ENCODE peak calls at places on chromosomes 6 and 20, in nine cellular contexts. One of them, this sample, is unnamed.

GRCh38 chr6:2127484-2127911 is 117.9 kb downstream of the GMDS start:
- DNase-seq in NCI-H524: no peak
- DNase-seq in left ventricle myocardium superior: peak
- DNase-seq in D341Med: no peak
- DNase-seq in C1 segment of cervical spinal cord: no peak
- DNase-seq in effector memory CD8-positive, alpha-beta T cell: no peak
- DNase-seq in activated T-cell treated with anti-CD3 and anti-CD28 coated beads for 1 hour: no peak
- DNase-seq in ACHN: no peak
- DNase-seq in tibial artery: peak
- DNase-seq in this sample: no peak

GRCh38 chr6:123742626-123743025 is 61.0 kb upstream of the NKAIN2 start:
- DNase-seq in C1 segment of cervical spinal cord: no peak
- DNase-seq in effector memory CD8-positive, alpha-beta T cell: no peak
- DNase-seq in activated T-cell treated with anti-CD3 and anti-CD28 coated beads for 1 hour: no peak
- DNase-seq in D341Med: no peak
- DNase-seq in NCI-H524: no peak
- DNase-seq in left ventricle myocardium superior: no peak
- DNase-seq in tibial artery: no peak
- DNase-seq in ACHN: no peak
- DNase-seq in this sample: no peak

GRCh38 chr6:165876568-165876967 is 213.5 kb upstream of the PDE10A start:
- DNase-seq in left ventricle myocardium superior: peak
- DNase-seq in ACHN: no peak
- DNase-seq in activated T-cell treated with anti-CD3 and anti-CD28 coated beads for 1 hour: no peak
- DNase-seq in tibial artery: peak
- DNase-seq in C1 segment of cervical spinal cord: no peak
- DNase-seq in effector memory CD8-positive, alpha-beta T cell: no peak
- DNase-seq in NCI-H524: no peak
- DNase-seq in D341Med: no peak
- DNase-seq in this sample: no peak

GRCh38 chr6:49454787-49455709 is 8.0 kb downstream of the MMUT start:
- DNase-seq in C1 segment of cervical spinal cord: no peak
- DNase-seq in tibial artery: no peak
- DNase-seq in activated T-cell treated with anti-CD3 and anti-CD28 coated beads for 1 hour: no peak
- DNase-seq in left ventricle myocardium superior: no peak
- DNase-seq in effector memory CD8-positive, alpha-beta T cell: no peak
- DNase-seq in D341Med: no peak
- DNase-seq in ACHN: no peak
- DNase-seq in NCI-H524: no peak
- DNase-seq in this sample: no peak

GRCh38 chr6:72621243-72622093 is at the start of gene KCNQ5:
- DNase-seq in tibial artery: no peak
- DNase-seq in effector memory CD8-positive, alpha-beta T cell: no peak
- DNase-seq in NCI-H524: no peak
- DNase-seq in C1 segment of cervical spinal cord: no peak
- DNase-seq in activated T-cell treated with anti-CD3 and anti-CD28 coated beads for 1 hour: peak
- DNase-seq in ACHN: peak
- DNase-seq in D341Med: peak
- DNase-seq in left ventricle myocardium superior: no peak
- DNase-seq in this sample: no peak

GRCh38 chr6:136862662-136863061 is 40.3 kb downstream of the PEX7 start:
- DNase-seq in left ventricle myocardium superior: no peak
- DNase-seq in C1 segment of cervical spinal cord: no peak
- DNase-seq in NCI-H524: no peak
- DNase-seq in activated T-cell treated with anti-CD3 and anti-CD28 coated beads for 1 hour: no peak
- DNase-seq in effector memory CD8-positive, alpha-beta T cell: no peak
- DNase-seq in ACHN: no peak
- DNase-seq in tibial artery: no peak
- DNase-seq in D341Med: no peak
- DNase-seq in this sample: no peak

GRCh38 chr20:33653218-33653899 is 8.8 kb upstream of the C20orf144 start:
- DNase-seq in NCI-H524: peak
- DNase-seq in ACHN: peak
- DNase-seq in activated T-cell treated with anti-CD3 and anti-CD28 coated beads for 1 hour: no peak
- DNase-seq in left ventricle myocardium superior: peak
- DNase-seq in tibial artery: no peak
- DNase-seq in C1 segment of cervical spinal cord: no peak
- DNase-seq in effector memory CD8-positive, alpha-beta T cell: peak
- DNase-seq in D341Med: peak
- DNase-seq in this sample: peak

GRCh38 chr6:19415605-19416326 is 421.4 kb upstream of the ID4 start:
- DNase-seq in activated T-cell treated with anti-CD3 and anti-CD28 coated beads for 1 hour: no peak
- DNase-seq in C1 segment of cervical spinal cord: no peak
- DNase-seq in left ventricle myocardium superior: no peak
- DNase-seq in effector memory CD8-positive, alpha-beta T cell: no peak
- DNase-seq in NCI-H524: no peak
- DNase-seq in D341Med: no peak
- DNase-seq in tibial artery: no peak
- DNase-seq in ACHN: no peak
- DNase-seq in this sample: no peak

GRCh38 chr6:149701699-149702098 is 16.2 kb downstream of the LATS1 start:
- DNase-seq in effector memory CD8-positive, alpha-beta T cell: no peak
- DNase-seq in C1 segment of cervical spinal cord: no peak
- DNase-seq in ACHN: no peak
- DNase-seq in activated T-cell treated with anti-CD3 and anti-CD28 coated beads for 1 hour: no peak
- DNase-seq in left ventricle myocardium superior: no peak
- DNase-seq in tibial artery: no peak
- DNase-seq in D341Med: no peak
- DNase-seq in NCI-H524: peak
- DNase-seq in this sample: no peak

GRCh38 chr6:40950986-40951730 is 87.9 kb downstream of the UNC5CL start:
- DNase-seq in effector memory CD8-positive, alpha-beta T cell: no peak
- DNase-seq in left ventricle myocardium superior: no peak
- DNase-seq in NCI-H524: no peak
- DNase-seq in activated T-cell treated with anti-CD3 and anti-CD28 coated beads for 1 hour: no peak
- DNase-seq in ACHN: peak
- DNase-seq in tibial artery: no peak
- DNase-seq in D341Med: no peak
- DNase-seq in C1 segment of cervical spinal cord: no peak
- DNase-seq in this sample: no peak

GRCh38 chr6:128370072-128370471 is 150.3 kb downstream of the PTPRK start:
- DNase-seq in tibial artery: no peak
- DNase-seq in activated T-cell treated with anti-CD3 and anti-CD28 coated beads for 1 hour: no peak
- DNase-seq in NCI-H524: no peak
- DNase-seq in D341Med: no peak
- DNase-seq in left ventricle myocardium superior: no peak
- DNase-seq in C1 segment of cervical spinal cord: no peak
- DNase-seq in ACHN: no peak
- DNase-seq in effector memory CD8-positive, alpha-beta T cell: no peak
- DNase-seq in this sample: no peak

GRCh38 chr6:31582230-31582601 is at the start of gene LTB:
- DNase-seq in tibial artery: no peak
- DNase-seq in D341Med: no peak
- DNase-seq in NCI-H524: no peak
- DNase-seq in effector memory CD8-positive, alpha-beta T cell: no peak
- DNase-seq in ACHN: no peak
- DNase-seq in C1 segment of cervical spinal cord: no peak
- DNase-seq in left ventricle myocardium superior: no peak
- DNase-seq in activated T-cell treated with anti-CD3 and anti-CD28 coated beads for 1 hour: peak
- DNase-seq in this sample: peak

GRCh38 chr6:166005846-166006592 is 161.6 kb downstream of the TBXT start:
- DNase-seq in effector memory CD8-positive, alpha-beta T cell: no peak
- DNase-seq in activated T-cell treated with anti-CD3 and anti-CD28 coated beads for 1 hour: no peak
- DNase-seq in D341Med: no peak
- DNase-seq in C1 segment of cervical spinal cord: no peak
- DNase-seq in tibial artery: no peak
- DNase-seq in left ventricle myocardium superior: peak
- DNase-seq in ACHN: peak
- DNase-seq in NCI-H524: no peak
- DNase-seq in this sample: peak

GRCh38 chr6:7058250-7058923 is 49.4 kb upstream of the RREB1 start:
- DNase-seq in tibial artery: no peak
- DNase-seq in ACHN: peak
- DNase-seq in D341Med: no peak
- DNase-seq in effector memory CD8-positive, alpha-beta T cell: no peak
- DNase-seq in left ventricle myocardium superior: no peak
- DNase-seq in C1 segment of cervical spinal cord: no peak
- DNase-seq in activated T-cell treated with anti-CD3 and anti-CD28 coated beads for 1 hour: no peak
- DNase-seq in NCI-H524: no peak
- DNase-seq in this sample: peak

GRCh38 chr20:21936720-21937380 is 231.4 kb downstream of the PAX1 start:
- DNase-seq in tibial artery: no peak
- DNase-seq in C1 segment of cervical spinal cord: no peak
- DNase-seq in left ventricle myocardium superior: no peak
- DNase-seq in effector memory CD8-positive, alpha-beta T cell: no peak
- DNase-seq in activated T-cell treated with anti-CD3 and anti-CD28 coated beads for 1 hour: no peak
- DNase-seq in NCI-H524: no peak
- DNase-seq in D341Med: no peak
- DNase-seq in ACHN: no peak
- DNase-seq in this sample: no peak

GRCh38 chr6:31579546-31580445 is 2.4 kb downstream of the LTB start:
- DNase-seq in D341Med: no peak
- DNase-seq in left ventricle myocardium superior: no peak
- DNase-seq in C1 segment of cervical spinal cord: no peak
- DNase-seq in effector memory CD8-positive, alpha-beta T cell: no peak
- DNase-seq in activated T-cell treated with anti-CD3 and anti-CD28 coated beads for 1 hour: peak
- DNase-seq in ACHN: no peak
- DNase-seq in NCI-H524: no peak
- DNase-seq in tibial artery: no peak
- DNase-seq in this sample: no peak

GRCh38 chr20:63252157-63252780 is 2.0 kb downstream of the NKAIN4 start:
- DNase-seq in activated T-cell treated with anti-CD3 and anti-CD28 coated beads for 1 hour: no peak
- DNase-seq in NCI-H524: no peak
- DNase-seq in effector memory CD8-positive, alpha-beta T cell: no peak
- DNase-seq in ACHN: no peak
- DNase-seq in left ventricle myocardium superior: no peak
- DNase-seq in C1 segment of cervical spinal cord: no peak
- DNase-seq in D341Med: no peak
- DNase-seq in tibial artery: no peak
- DNase-seq in this sample: no peak

GRCh38 chr20:1894951-1895673 is at the start of gene SIRPA:
- DNase-seq in ACHN: peak
- DNase-seq in NCI-H524: peak
- DNase-seq in effector memory CD8-positive, alpha-beta T cell: no peak
- DNase-seq in activated T-cell treated with anti-CD3 and anti-CD28 coated beads for 1 hour: no peak
- DNase-seq in D341Med: peak
- DNase-seq in left ventricle myocardium superior: peak
- DNase-seq in tibial artery: peak
- DNase-seq in C1 segment of cervical spinal cord: no peak
- DNase-seq in this sample: peak

GRCh38 chr6:5752282-5752681 is 254.4 kb downstream of the NRN1 start:
- DNase-seq in effector memory CD8-positive, alpha-beta T cell: no peak
- DNase-seq in D341Med: peak
- DNase-seq in activated T-cell treated with anti-CD3 and anti-CD28 coated beads for 1 hour: no peak
- DNase-seq in left ventricle myocardium superior: no peak
- DNase-seq in C1 segment of cervical spinal cord: no peak
- DNase-seq in tibial artery: no peak
- DNase-seq in NCI-H524: peak
- DNase-seq in ACHN: no peak
- DNase-seq in this sample: no peak

GRCh38 chr6:85241515-85241914 is 208.4 kb upstream of the NT5E start:
- DNase-seq in D341Med: no peak
- DNase-seq in NCI-H524: no peak
- DNase-seq in effector memory CD8-positive, alpha-beta T cell: no peak
- DNase-seq in tibial artery: no peak
- DNase-seq in ACHN: no peak
- DNase-seq in activated T-cell treated with anti-CD3 and anti-CD28 coated beads for 1 hour: no peak
- DNase-seq in C1 segment of cervical spinal cord: no peak
- DNase-seq in left ventricle myocardium superior: no peak
- DNase-seq in this sample: no peak

GRCh38 chr20:48107560-48107959 is 322.3 kb upstream of the SULF2 start:
- DNase-seq in C1 segment of cervical spinal cord: no peak
- DNase-seq in ACHN: no peak
- DNase-seq in tibial artery: no peak
- DNase-seq in effector memory CD8-positive, alpha-beta T cell: no peak
- DNase-seq in activated T-cell treated with anti-CD3 and anti-CD28 coated beads for 1 hour: no peak
- DNase-seq in D341Med: no peak
- DNase-seq in NCI-H524: no peak
- DNase-seq in left ventricle myocardium superior: no peak
- DNase-seq in this sample: no peak

GRCh38 chr6:3032986-3033385 is 33.3 kb downstream of the NQO2 start:
- DNase-seq in left ventricle myocardium superior: no peak
- DNase-seq in NCI-H524: no peak
- DNase-seq in ACHN: no peak
- DNase-seq in C1 segment of cervical spinal cord: no peak
- DNase-seq in D341Med: no peak
- DNase-seq in activated T-cell treated with anti-CD3 and anti-CD28 coated beads for 1 hour: no peak
- DNase-seq in effector memory CD8-positive, alpha-beta T cell: no peak
- DNase-seq in tibial artery: no peak
- DNase-seq in this sample: no peak

GRCh38 chr20:40741507-40742106 is 52.6 kb upstream of the MAFB start:
- DNase-seq in ACHN: peak
- DNase-seq in left ventricle myocardium superior: no peak
- DNase-seq in tibial artery: peak
- DNase-seq in activated T-cell treated with anti-CD3 and anti-CD28 coated beads for 1 hour: no peak
- DNase-seq in effector memory CD8-positive, alpha-beta T cell: peak
- DNase-seq in NCI-H524: peak
- DNase-seq in D341Med: peak
- DNase-seq in C1 segment of cervical spinal cord: no peak
- DNase-seq in this sample: peak

GRCh38 chr6:52324239-52324638 is 37.7 kb upstream of the PAQR8 start:
- DNase-seq in D341Med: no peak
- DNase-seq in C1 segment of cervical spinal cord: no peak
- DNase-seq in activated T-cell treated with anti-CD3 and anti-CD28 coated beads for 1 hour: no peak
- DNase-seq in effector memory CD8-positive, alpha-beta T cell: no peak
- DNase-seq in left ventricle myocardium superior: no peak
- DNase-seq in ACHN: no peak
- DNase-seq in tibial artery: no peak
- DNase-seq in NCI-H524: no peak
- DNase-seq in this sample: no peak

GRCh38 chr20:36847009-36847709 is 28.8 kb upstream of the TLDC2 start:
- DNase-seq in effector memory CD8-positive, alpha-beta T cell: no peak
- DNase-seq in NCI-H524: peak
- DNase-seq in activated T-cell treated with anti-CD3 and anti-CD28 coated beads for 1 hour: no peak
- DNase-seq in D341Med: peak
- DNase-seq in tibial artery: peak
- DNase-seq in C1 segment of cervical spinal cord: no peak
- DNase-seq in left ventricle myocardium superior: peak
- DNase-seq in ACHN: no peak
- DNase-seq in this sample: no peak

This sample was measured in DND-41.